ENCODE peak calls at places on chromosomes 11 and 22, in eight cellular contexts. K is HCT116, B is IMR-90, I is aorta, V is left ventricle myocardium inferior, R is neural progenitor cell, Z is ascending aorta, X is psoas muscle. D is an unnamed sample.
A peak's percentile ranks its signal among the peaks of the same experiment; 100 is the strongest.

GRCh38 chr22:37178350-37179125 is 9.5 kb downstream of the C1QTNF6 start:
- DNase-seq in I (peak; percentile 44), Z (no peak), X (peak; percentile 49), K (no peak), B (no peak), R (peak; percentile 85), V (no peak), D (no peak)

GRCh38 chr11:14980854-14981253 is 8.7 kb upstream of the CALCA start:
- DNase-seq in V (no peak), Z (no peak), K (no peak), X (no peak), B (peak; percentile 69), R (no peak), I (no peak), D (no peak)

GRCh38 chr22:42805016-42805997 is 51.8 kb downstream of the ARFGAP3 start:
- DNase-seq in X (peak; percentile 80), K (no peak), Z (no peak), R (peak; percentile 34), V (peak; percentile 46), B (no peak), I (no peak), D (no peak)

GRCh38 chr22:24432059-24432853 is 4.9 kb downstream of the ADORA2A start:
- DNase-seq in I (peak; percentile 71), R (no peak), X (peak; percentile 77), B (peak; percentile 16), V (peak; percentile 81), K (no peak), Z (peak; percentile 5), D (no peak)

GRCh38 chr22:40637181-40638150 is 947 bp upstream of the MRTFA start:
- DNase-seq in I (peak; percentile 75), K (no peak), X (peak; percentile 60), V (peak; percentile 33), B (no peak), Z (peak; percentile 37), R (no peak), D (no peak)

GRCh38 chr22:26674211-26675190 is 17.1 kb downstream of the MIAT start:
- DNase-seq in I (no peak), K (no peak), B (no peak), X (no peak), R (no peak), Z (no peak), V (no peak), D (no peak)

GRCh38 chr11:106482920-106483761 is 405.7 kb downstream of the AASDHPPT start:
- DNase-seq in I (no peak), R (peak; percentile 37), B (peak; percentile 84), K (no peak), X (no peak), Z (no peak), V (no peak), D (peak; percentile 81)

GRCh38 chr11:110152199-110152598 is 59.0 kb downstream of the ZC3H12C start:
- DNase-seq in X (no peak), K (no peak), I (no peak), V (no peak), R (peak; percentile 17), Z (no peak), B (no peak), D (no peak)

GRCh38 chr22:20486229-20486628 is 9.4 kb downstream of the KLHL22 start:
- DNase-seq in R (no peak), K (no peak), Z (no peak), I (no peak), V (no peak), X (peak; percentile 3), B (no peak), D (no peak)

GRCh38 chr11:36278531-36279245 is 10.5 kb downstream of the COMMD9 start:
- DNase-seq in K (no peak), R (peak; percentile 50), Z (no peak), I (no peak), V (no peak), X (no peak), B (peak; percentile 47), D (no peak)

GRCh38 chr11:63915961-63916836 is 765 bp downstream of the RCOR2 start:
- DNase-seq in K (no peak), B (no peak), X (peak; percentile 77), R (peak; percentile 94), V (peak; percentile 58), I (no peak), Z (no peak), D (peak; percentile 60)

GRCh38 chr22:29202231-29203192 is 3.2 kb upstream of the EMID1 start:
- DNase-seq in Z (no peak), B (peak; percentile 55), K (no peak), I (peak; percentile 77), V (peak; percentile 63), R (peak; percentile 65), X (peak; percentile 76), D (peak; percentile 82)

GRCh38 chr11:94658386-94658785 is 91.2 kb downstream of the PIWIL4 start:
- DNase-seq in Z (no peak), R (no peak), X (no peak), V (peak; percentile 37), I (no peak), B (no peak), K (no peak), D (no peak)

GRCh38 chr11:122976734-122977454 is 4.7 kb downstream of the BSX start:
- DNase-seq in Z (no peak), K (no peak), I (no peak), R (peak; percentile 73), B (no peak), V (no peak), X (no peak), D (no peak)

GRCh38 chr22:26515938-26516337 is 3.7 kb upstream of the TFIP11 start:
- DNase-seq in V (no peak), I (no peak), K (no peak), Z (no peak), X (no peak), B (no peak), R (no peak), D (no peak)

GRCh38 chr11:864118-864827 is 21.6 kb downstream of the TSPAN4 start:
- DNase-seq in V (no peak), K (no peak), X (no peak), R (no peak), I (no peak), B (no peak), Z (no peak), D (no peak)

GRCh38 chr11:133104014-133104753 is 428.1 kb downstream of the OPCML start:
- DNase-seq in X (no peak), K (no peak), R (no peak), Z (no peak), I (no peak), B (no peak), V (no peak), D (no peak)

GRCh38 chr22:22800716-22801115 is 86.9 kb upstream of the IGLL5 start:
- DNase-seq in R (no peak), B (peak; percentile 4), K (no peak), V (no peak), I (no peak), Z (no peak), X (no peak), D (no peak)

GRCh38 chr11:79400717-79401330 is 40.0 kb downstream of the TENM4 start:
- DNase-seq in I (peak; percentile 51), K (no peak), B (peak; percentile 25), R (peak; percentile 65), V (peak; percentile 36), Z (no peak), X (no peak), D (peak; percentile 24)

GRCh38 chr11:71284525-71285092 is 32.2 kb upstream of the SHANK2 start:
- DNase-seq in K (no peak), X (no peak), Z (no peak), R (no peak), B (no peak), I (no peak), V (no peak), D (no peak)

GRCh38 chr11:67303989-67304411 is 670 bp downstream of the SSH3 start:
- DNase-seq in X (peak; percentile 64), I (no peak), K (no peak), R (no peak), Z (no peak), B (no peak), V (no peak), D (no peak)
- H3K4me3 ChIP-seq in X (peak overlapping the region; percentile 97), I (peak overlapping the region; percentile 67), K (peak overlapping the region; percentile 79), R (peak overlapping the region; percentile 65), Z (peak overlapping the region; percentile 76), B (peak overlapping the region; percentile 100), V (peak overlapping the region; percentile 97), D (peak overlapping the region; percentile 90)

DNA sequence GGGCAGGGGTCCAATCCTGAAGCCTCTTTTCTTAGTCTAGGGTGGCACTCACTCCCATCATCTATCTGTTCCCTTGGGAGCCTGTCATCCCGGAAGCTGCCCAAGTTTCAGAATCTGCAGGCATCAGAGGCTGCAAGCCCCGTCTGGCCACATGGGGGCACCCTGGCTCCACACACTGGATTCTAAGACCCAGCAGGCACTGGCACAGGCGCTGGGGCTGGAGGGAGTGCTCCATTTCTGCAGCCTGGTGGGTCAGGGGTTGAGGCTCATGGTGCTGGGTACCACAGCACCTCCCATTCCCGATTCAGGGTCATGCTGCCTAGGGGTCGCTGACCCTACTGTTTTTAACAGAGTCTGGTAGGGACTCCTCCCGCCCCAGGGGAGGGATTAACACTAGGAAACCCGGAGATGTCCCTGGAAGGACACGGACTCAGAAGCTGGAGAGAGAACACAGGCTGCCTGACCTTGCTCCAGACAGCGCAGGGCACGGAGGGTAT is 243.9 kb upstream of the SYN3 start:
- DNase-seq in R (peak; percentile 89), K (peak; percentile 0), Z (no peak), V (peak; percentile 84), B (peak; percentile 60), X (peak; percentile 89), I (peak; percentile 84), D (peak; percentile 68)
- H3K4me1 ChIP-seq in R (peaks cover 15% of the 10 kb centered on the region), K (no peaks in the 10 kb centered on the region), Z (no peaks in the 10 kb centered on the region), V (peaks cover 41% of the 10 kb centered on the region), B (no peaks in the 10 kb centered on the region), X (peaks cover 4% of the 10 kb centered on the region), I (no peaks in the 10 kb centered on the region), D (peaks cover 28% of the 10 kb centered on the region)

DNA sequence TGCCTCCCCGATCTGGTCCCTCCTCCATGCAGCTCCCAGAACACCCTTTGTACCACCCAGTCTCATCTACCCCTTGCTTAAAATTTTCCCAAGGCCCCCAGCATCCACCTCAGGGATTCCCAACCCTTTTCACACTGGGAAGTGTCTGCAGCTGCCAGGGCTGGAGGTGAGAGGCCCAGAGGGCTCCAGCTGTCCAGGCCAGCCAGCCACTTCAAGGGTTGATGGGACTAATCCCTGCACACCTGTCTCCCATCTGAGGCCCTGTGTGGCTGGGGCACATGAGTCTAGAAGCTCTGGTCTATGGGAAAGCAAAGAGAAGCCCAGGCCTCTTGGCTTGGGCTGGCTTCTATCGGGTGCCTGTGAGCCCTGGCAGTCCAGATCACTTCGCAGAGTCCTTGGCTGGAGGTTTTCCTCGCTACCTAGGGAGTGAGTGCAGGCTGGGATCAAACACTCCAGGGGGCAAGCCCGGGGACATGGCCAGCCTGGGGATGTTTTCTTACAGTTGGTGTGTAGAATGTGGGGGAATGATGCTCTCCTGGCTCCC is 41.1 kb upstream of the TPBGL start:
- DNase-seq in I (no peak), X (no peak), V (no peak), R (no peak), K (no peak), B (no peak), Z (no peak), D (no peak)
- H3K4me3 ChIP-seq in I (no peak overlapping the region), X (no peak overlapping the region), V (no peak overlapping the region), R (no peak overlapping the region), K (no peak overlapping the region), B (no peak overlapping the region), Z (no peak overlapping the region), D (no peak overlapping the region)

DNA sequence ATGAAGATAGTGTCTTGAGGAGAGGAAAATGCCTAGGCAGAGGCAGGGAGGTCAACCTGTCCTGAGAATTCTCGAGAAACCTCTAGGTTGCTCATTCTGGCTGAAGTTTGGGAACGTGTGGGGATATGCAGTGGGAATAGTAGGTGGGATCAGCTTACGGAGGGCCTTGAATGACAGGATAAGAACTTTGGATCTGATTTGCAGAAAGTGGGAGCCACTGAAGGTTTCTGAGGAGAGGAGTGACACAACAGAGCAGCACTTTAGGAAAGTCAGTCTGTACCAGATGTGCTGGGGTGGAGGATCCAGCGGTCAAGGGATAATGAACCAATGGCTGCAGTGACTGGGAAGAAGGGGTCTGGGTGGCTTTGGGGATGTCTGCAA is 2.4 kb downstream of the CD82 start:
- DNase-seq in Z (no peak), K (no peak), R (no peak), X (no peak), V (no peak), B (no peak), I (no peak), D (peak; percentile 24)
- H3K4me1 ChIP-seq in Z (peaks cover 43% of the 10 kb centered on the region), K (peaks cover 38% of the 10 kb centered on the region), R (peaks cover 21% of the 10 kb centered on the region), X (peaks cover 51% of the 10 kb centered on the region), V (peaks cover 94% of the 10 kb centered on the region), B (peaks cover 51% of the 10 kb centered on the region), I (no peaks in the 10 kb centered on the region), D (peaks cover 62% of the 10 kb centered on the region)

D was measured in mesenchymal stem cell.